ENCODE peak calls at places on chromosomes 6 and 20, in ten cellular contexts. S is HuH-7; B is DMS153; X is EH; G is activated CD4-positive, alpha-beta T cell treated with anti-CD3 and anti-CD28 coated beads, Interleukin-2, amount 50 U/mL, for 1 hour; N is cardiac muscle cell; F is NCI-H1694 treated with DMSO at 0.1 percent for 48 hours; H is GM23248; U is activated T-helper 1 cell treated with anti-CD3 and anti-CD28 coated beads, Interleukin-12 subunit alpha, Interleukin-12 subunit beta, Interleukin-2, Interleukin-4 antibody, amounts not matched to agents 30 ng/mL and 10 ng/mL and 1 ng/mL, durations not matched to agents 14 hours and 24 hours and 36 hours; P is Calu3. I is an unnamed sample.

GRCh38 chr20:32535953-32536823 is 48.9 kb downstream of the NOL4L start:
- DNase-seq in H (peak; percentile 39), N (peak; percentile 71), P (peak; percentile 70), X (peak; percentile 15), F (peak; percentile 89), U (peak; percentile 76), G (peak; percentile 79), B (peak; percentile 78), S (peak; percentile 88), I (peak; percentile 62)

GRCh38 chr6:170024940-170025339 is 265.9 kb downstream of the DLL1 start:
- DNase-seq in U (no peak), B (peak; percentile 45), G (no peak), F (peak; percentile 18), N (no peak), H (peak; percentile 90), S (no peak), P (no peak), X (no peak), I (no peak)

GRCh38 chr6:131916847-131917246 is 34.3 kb downstream of the CCN2 start:
- DNase-seq in H (no peak), U (no peak), G (no peak), N (no peak), X (peak; percentile 37), P (no peak), F (no peak), B (no peak), S (no peak), I (no peak)

GRCh38 chr6:42112351-42112750 is 30.1 kb downstream of the C6orf132 start:
- DNase-seq in H (no peak), U (no peak), G (no peak), P (no peak), N (no peak), S (no peak), B (no peak), X (no peak), F (no peak), I (no peak)

GRCh38 chr6:159874475-159874874 is 16.3 kb upstream of the MAS1 start:
- DNase-seq in H (peak; percentile 12), X (peak; percentile 34), F (no peak), P (no peak), G (no peak), N (no peak), U (no peak), B (no peak), S (no peak), I (no peak)

GRCh38 chr6:166440106-166440505 is 57.4 kb upstream of the MPC1 start:
- DNase-seq in H (no peak), N (no peak), F (no peak), S (no peak), B (no peak), G (no peak), P (no peak), X (no peak), U (no peak), I (no peak)

GRCh38 chr20:32285621-32286334 is 8.3 kb downstream of the KIF3B start:
- DNase-seq in X (peak; percentile 58), G (no peak), H (peak; percentile 72), B (no peak), U (peak; percentile 41), N (peak; percentile 10), P (no peak), F (no peak), S (no peak), I (no peak)

GRCh38 chr6:75759207-75759606 is 10.2 kb downstream of the MYO6 start:
- DNase-seq in N (no peak), P (peak; percentile 35), U (no peak), X (no peak), G (no peak), F (no peak), S (no peak), B (no peak), H (peak; percentile 16), I (no peak)

GRCh38 chr6:96942676-96943075 is 18.1 kb downstream of the KLHL32 start:
- DNase-seq in P (no peak), X (no peak), N (no peak), U (no peak), F (peak; percentile 21), G (no peak), B (no peak), S (no peak), H (no peak), I (no peak)

GRCh38 chr6:65760285-65760684 is 53.3 kb upstream of the EYS start:
- DNase-seq in B (no peak), X (no peak), N (no peak), S (no peak), U (no peak), F (no peak), H (peak; percentile 0), G (no peak), P (no peak), I (no peak)

GRCh38 chr6:161418458-161418945 is 144.6 kb upstream of the AGPAT4 start:
- DNase-seq in H (peak; percentile 83), S (peak; percentile 48), X (peak; percentile 70), G (no peak), F (peak; percentile 15), P (peak; percentile 63), B (peak; percentile 4), U (no peak), N (peak; percentile 81), I (peak; percentile 16)

GRCh38 chr6:110944681-110945151 is 13.8 kb upstream of the GTF3C6 start:
- DNase-seq in P (peak; percentile 11), X (peak; percentile 89), S (no peak), N (no peak), B (no peak), U (peak; percentile 40), G (no peak), H (peak; percentile 97), F (no peak), I (peak; percentile 59)

GRCh38 chr6:128478230-128479047 is 42.0 kb downstream of the PTPRK start:
- DNase-seq in B (peak; percentile 24), P (no peak), X (no peak), N (no peak), F (no peak), H (peak; percentile 9), U (no peak), G (no peak), S (no peak), I (no peak)

GRCh38 chr6:14272111-14273085 is 154.8 kb downstream of the CD83 start:
- DNase-seq in H (peak; percentile 52), S (no peak), P (peak; percentile 43), U (no peak), F (no peak), G (no peak), B (no peak), N (no peak), X (peak; percentile 41), I (no peak)

GRCh38 chr6:3848925-3849605 is at the start of gene FAM50B:
- DNase-seq in B (no peak), X (peak; percentile 88), F (no peak), N (peak; percentile 65), U (peak; percentile 87), G (peak; percentile 89), S (peak; percentile 82), P (peak; percentile 89), H (peak; percentile 90), I (no peak)

GRCh38 chr6:153167026-153167891 is 36.2 kb upstream of the RGS17 start:
- DNase-seq in B (no peak), U (no peak), G (no peak), S (no peak), F (no peak), H (peak; percentile 93), N (no peak), X (peak; percentile 78), P (no peak), I (no peak)

GRCh38 chr6:41974281-41974825 is 32.7 kb upstream of the CCND3 start:
- DNase-seq in N (no peak), U (no peak), P (no peak), S (no peak), X (no peak), F (no peak), B (no peak), H (no peak), G (no peak), I (no peak)

GRCh38 chr6:80553071-80553740 is 446.7 kb downstream of the BCKDHB start:
- DNase-seq in H (no peak), B (peak; percentile 39), X (no peak), P (no peak), U (no peak), N (no peak), G (no peak), S (no peak), F (no peak), I (no peak)

GRCh38 chr6:75334266-75335040 is 49.9 kb upstream of the TMEM30A start:
- DNase-seq in U (no peak), F (no peak), G (no peak), N (peak; percentile 30), P (no peak), B (peak; percentile 23), S (no peak), H (peak; percentile 88), X (peak; percentile 66), I (no peak)

GRCh38 chr6:166556871-166557322 is 29.6 kb downstream of the RAMACL start:
- DNase-seq in H (peak; percentile 97), G (no peak), B (peak; percentile 83), X (peak; percentile 85), N (no peak), F (no peak), P (peak; percentile 94), U (no peak), S (no peak), I (peak; percentile 45)

GRCh38 chr6:12160350-12160749 is 129.8 kb upstream of the EDN1 start:
- DNase-seq in F (no peak), P (no peak), N (no peak), H (peak; percentile 77), X (peak; percentile 73), B (no peak), U (no peak), G (no peak), S (no peak), I (no peak)

GRCh38 chr6:90241229-90241873 is 55.3 kb downstream of the BACH2 start:
- DNase-seq in F (peak; percentile 3), H (no peak), B (no peak), G (no peak), S (no peak), N (no peak), X (no peak), P (no peak), U (no peak), I (no peak)

GRCh38 chr20:7155282-7155681 is 387.8 kb downstream of the BMP2 start:
- DNase-seq in B (peak; percentile 97), U (no peak), G (no peak), N (no peak), H (no peak), S (no peak), F (no peak), P (no peak), X (no peak), I (no peak)

GRCh38 chr20:61424011-61424627 is 172.1 kb downstream of the CDH4 start:
- DNase-seq in F (no peak), B (no peak), P (no peak), G (no peak), X (no peak), S (no peak), N (no peak), U (no peak), H (no peak), I (no peak)

GRCh38 chr6:108561742-108562502 is 1.2 kb downstream of the FOXO3 start:
- DNase-seq in P (peak; percentile 29), X (no peak), G (no peak), S (peak; percentile 17), F (no peak), H (peak; percentile 63), U (no peak), N (peak; percentile 38), B (no peak), I (no peak)

GRCh38 chr20:32749914-32750637 is 6.8 kb upstream of the COMMD7 start:
- DNase-seq in P (no peak), X (peak; percentile 9), N (peak; percentile 63), F (no peak), B (no peak), S (no peak), U (no peak), H (no peak), G (no peak), I (no peak)

GRCh38 chr6:151475653-151476523 is 17.9 kb upstream of the CCDC170 start:
- DNase-seq in S (peak; percentile 33), P (peak; percentile 32), U (no peak), B (no peak), F (peak; percentile 24), X (peak; percentile 60), H (peak; percentile 77), G (peak; percentile 42), N (peak; percentile 66), I (no peak)

GRCh38 chr6:46555129-46555528 is 63.9 kb upstream of the RCAN2 start:
- DNase-seq in X (no peak), F (no peak), B (no peak), U (no peak), G (no peak), H (no peak), S (no peak), P (no peak), N (no peak), I (no peak)